ENCODE peak calls at places on chromosomes 13 and 19, in four cellular contexts. B, F, N and X are unnamed samples. For H3K4me1, the result is how much of the 10 kb centered on the place peaks cover.

GRCh38 chr19:50837300-50837699 is 3.9 kb upstream of the KLK15 start:
- DNase-seq in B (no peak), F (peak), N (no peak), X (no peak)

GRCh38 chr19:17933414-17934129 is 757 bp downstream of the CCDC124 start:
- DNase-seq in B (no peak), F (no peak), N (peak), X (no peak)

GRCh38 chr13:52383362-52383761 is 22.6 kb downstream of the THSD1 start:
- DNase-seq in B (no peak), F (no peak), N (no peak), X (no peak)

GRCh38 chr13:110418944-110419343 is 111.9 kb downstream of the COL4A2 start:
- DNase-seq in B (no peak), F (no peak), N (no peak), X (no peak)

GRCh38 chr19:271856-272255 is 19.3 kb downstream of the PLPP2 start:
- DNase-seq in B (no peak), F (no peak), N (no peak), X (no peak)

GRCh38 chr13:104837756-104838155 is 1697.7 kb downstream of the EFNB2 start:
- DNase-seq in B (no peak), F (no peak), N (no peak), X (no peak)

GRCh38 chr13:82749551-82749950 is 1132.7 kb downstream of the SLITRK1 start:
- DNase-seq in B (no peak), F (no peak), N (no peak), X (no peak)

GRCh38 chr13:37412271-37412683 is 186.3 kb downstream of the POSTN start:
- DNase-seq in B (no peak), F (no peak), N (no peak), X (no peak)

GRCh38 chr13:99313473-99313872 is 6.3 kb upstream of the GPR183 start:
- DNase-seq in B (no peak), F (no peak), N (no peak), X (no peak)

GRCh38 chr13:94988654-94989053 is 276.3 kb upstream of the SOX21 start:
- DNase-seq in B (no peak), F (no peak), N (peak), X (no peak)

DNA sequence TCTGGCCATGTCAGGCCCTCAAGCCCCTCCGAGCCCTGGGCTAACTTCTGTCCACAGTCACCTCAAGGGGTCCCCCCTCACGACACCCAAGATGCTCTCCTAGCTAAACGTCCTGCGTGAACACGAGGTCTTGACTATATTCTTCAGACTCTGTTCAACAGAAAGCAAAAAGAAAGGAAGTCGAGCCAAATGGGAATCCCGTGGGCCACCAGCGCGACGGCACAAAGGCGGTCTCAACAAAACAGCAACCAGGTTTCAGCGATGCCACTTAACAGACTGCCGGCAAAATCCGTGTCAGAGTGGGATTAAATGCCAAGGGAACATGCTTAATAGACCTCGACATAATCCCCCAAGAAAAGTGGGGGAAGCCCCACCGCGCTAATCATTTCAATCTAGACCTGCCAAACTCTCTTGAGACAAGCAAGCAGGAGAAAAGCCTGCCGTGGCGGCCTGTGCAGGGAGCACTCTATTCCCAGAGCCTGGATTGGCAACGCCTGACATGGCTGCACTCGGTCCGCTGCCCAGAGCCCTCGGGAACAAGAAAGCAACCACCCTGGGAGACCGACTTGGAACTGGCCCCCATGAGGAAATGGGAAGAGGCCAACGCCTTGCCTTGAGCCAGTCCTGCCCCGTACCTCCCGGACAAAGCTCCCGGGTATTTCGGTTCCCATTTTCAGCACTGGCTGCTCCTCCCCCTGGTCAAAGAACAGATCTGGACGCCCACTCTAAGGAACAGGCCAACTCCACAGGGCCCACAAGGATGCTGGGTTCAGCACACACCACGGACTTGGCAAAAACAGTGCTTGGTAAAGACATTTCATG is 16.0 kb downstream of the ZC3H4 start:
- DNase-seq in B (no peak), F (no peak), N (no peak), X (no peak)
- H3K4me1 ChIP-seq in B (half or more), F (under half), N (half or more), X (under half)

DNA sequence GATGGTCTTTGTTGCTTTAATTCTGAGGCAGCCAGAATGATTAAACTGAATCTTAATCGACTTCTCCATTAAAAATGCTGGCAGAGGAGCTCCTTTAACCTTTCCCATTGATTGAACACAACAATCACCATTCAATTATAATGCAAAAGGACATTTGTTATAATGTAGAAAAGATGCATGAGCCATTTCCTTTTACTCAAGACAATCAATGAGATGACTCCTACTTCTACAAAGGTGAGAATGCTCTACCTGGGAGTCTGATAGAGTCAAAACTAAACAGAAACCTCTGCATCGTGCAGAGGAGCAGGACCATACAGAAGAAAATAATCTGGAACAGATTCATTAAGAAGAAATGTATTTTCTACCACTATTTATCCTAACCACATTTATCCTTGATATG is 253.6 kb upstream of the DACH1 start:
- DNase-seq in B (no peak), F (no peak), N (no peak), X (no peak)
- H3K4me1 ChIP-seq in B (under half), F (under half), N (under half), X (under half)

DNA sequence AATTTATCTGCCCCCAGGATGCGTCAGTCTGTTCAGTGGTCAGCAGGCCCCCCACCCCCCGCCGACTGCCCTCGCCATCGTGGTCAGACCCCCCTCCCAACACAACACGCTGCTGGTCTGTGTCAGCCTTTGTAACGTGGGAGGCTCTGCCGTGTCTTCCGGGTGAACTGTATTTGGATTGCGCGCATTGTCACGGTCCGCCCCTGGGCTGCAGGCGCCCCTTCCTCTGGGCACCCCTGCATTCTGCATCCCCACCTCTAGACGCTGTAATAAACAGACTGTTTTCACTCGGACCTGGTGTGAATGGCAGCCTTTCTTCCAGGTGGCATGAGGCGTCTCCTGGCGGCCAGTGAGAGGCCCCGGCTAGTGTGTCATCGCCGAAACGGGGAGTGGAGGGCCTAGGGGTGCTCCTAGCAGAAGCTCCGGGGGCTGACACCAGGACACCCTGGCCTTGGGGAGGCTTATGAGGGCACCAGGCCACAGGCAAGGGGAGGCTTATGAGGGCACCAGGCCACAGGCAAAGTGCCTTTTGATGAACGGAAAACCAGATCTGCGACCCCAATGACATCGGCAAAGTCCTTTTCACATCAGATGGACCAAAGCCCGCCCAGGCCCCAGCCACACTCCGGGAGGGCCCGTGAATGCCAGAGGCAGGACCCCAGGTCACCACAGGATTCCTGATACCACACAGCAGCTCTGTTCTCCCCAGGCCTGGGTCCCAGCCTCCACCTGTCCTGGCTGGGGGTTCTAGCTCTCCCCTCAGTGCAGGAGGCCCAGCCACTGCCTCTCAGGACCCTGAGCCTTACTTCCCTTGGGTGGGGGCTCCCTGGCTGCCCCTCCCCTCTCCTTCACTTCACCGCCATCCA is 3.6 kb downstream of the PLEKHJ1 start:
- DNase-seq in B (no peak), F (no peak), N (no peak), X (no peak)
- H3K4me1 ChIP-seq in B (under half), F (under half), N (under half), X (under half)

GRCh38 chr19:30302076-30302475 is 70.1 kb upstream of the ZNF536 start:
- DNase-seq in B (no peak), F (no peak), N (no peak), X (no peak)
- H3K4me1 ChIP-seq in B (under half), F (under half), N (under half), X (under half)

GRCh38 chr13:33278923-33279322 is 6.6 kb downstream of the STARD13 start:
- DNase-seq in B (no peak), F (no peak), N (no peak), X (no peak)
- H3K4me1 ChIP-seq in B (half or more), F (under half), N (half or more), X (under half)

DNA sequence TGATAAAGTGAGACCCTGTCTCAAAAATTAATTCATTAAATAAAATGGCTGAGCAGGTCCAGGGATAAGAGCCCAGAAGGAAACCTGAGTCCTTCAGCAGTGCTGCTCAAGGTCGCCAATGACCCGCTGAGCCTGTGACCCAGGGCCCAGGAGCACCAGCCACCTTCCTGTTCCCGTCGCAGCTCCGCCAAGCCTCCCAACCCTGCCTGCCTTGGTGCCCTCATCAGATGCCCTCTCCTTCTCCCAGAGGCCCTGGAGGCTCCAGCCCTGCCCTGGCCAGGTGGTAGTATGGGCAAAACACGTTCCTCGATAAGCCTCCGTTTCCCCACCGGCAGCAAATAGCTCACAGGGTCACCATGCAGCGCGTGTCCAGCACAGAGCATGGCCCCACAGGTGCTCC is 2.6 kb downstream of the REXO1 start:
- DNase-seq in B (no peak), F (no peak), N (no peak), X (no peak)
- H3K4me1 ChIP-seq in B (half or more), F (under half), N (under half), X (half or more)

DNA sequence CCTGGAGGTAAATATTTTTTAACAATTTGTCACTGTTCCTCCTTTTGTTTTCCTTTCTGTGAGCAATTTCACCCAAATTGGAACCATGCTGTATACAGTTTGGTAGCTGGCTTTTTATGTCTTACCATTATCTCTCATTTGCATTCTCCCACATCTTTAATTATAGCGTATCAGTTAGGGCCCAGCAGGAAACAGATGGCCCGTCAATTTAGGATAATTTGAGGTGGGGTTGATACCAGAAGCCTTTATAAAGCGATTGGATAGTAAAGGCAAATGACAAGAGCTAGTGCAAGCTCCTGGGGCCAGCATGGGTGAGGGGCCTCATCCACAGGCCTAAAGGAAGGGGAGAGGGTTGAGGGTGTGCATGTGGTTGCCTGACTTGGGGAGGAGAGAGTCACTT is 3.8 kb upstream of the IFNL4 start:
- DNase-seq in B (no peak), F (no peak), N (no peak), X (no peak)
- H3K4me1 ChIP-seq in B (under half), F (under half), N (under half), X (under half)

GRCh38 chr13:30299746-30300145 is 7.6 kb downstream of the KATNAL1 start:
- DNase-seq in B (no peak), F (no peak), N (no peak), X (no peak)
- H3K4me1 ChIP-seq in B (under half), F (under half), N (under half), X (under half)

DNA sequence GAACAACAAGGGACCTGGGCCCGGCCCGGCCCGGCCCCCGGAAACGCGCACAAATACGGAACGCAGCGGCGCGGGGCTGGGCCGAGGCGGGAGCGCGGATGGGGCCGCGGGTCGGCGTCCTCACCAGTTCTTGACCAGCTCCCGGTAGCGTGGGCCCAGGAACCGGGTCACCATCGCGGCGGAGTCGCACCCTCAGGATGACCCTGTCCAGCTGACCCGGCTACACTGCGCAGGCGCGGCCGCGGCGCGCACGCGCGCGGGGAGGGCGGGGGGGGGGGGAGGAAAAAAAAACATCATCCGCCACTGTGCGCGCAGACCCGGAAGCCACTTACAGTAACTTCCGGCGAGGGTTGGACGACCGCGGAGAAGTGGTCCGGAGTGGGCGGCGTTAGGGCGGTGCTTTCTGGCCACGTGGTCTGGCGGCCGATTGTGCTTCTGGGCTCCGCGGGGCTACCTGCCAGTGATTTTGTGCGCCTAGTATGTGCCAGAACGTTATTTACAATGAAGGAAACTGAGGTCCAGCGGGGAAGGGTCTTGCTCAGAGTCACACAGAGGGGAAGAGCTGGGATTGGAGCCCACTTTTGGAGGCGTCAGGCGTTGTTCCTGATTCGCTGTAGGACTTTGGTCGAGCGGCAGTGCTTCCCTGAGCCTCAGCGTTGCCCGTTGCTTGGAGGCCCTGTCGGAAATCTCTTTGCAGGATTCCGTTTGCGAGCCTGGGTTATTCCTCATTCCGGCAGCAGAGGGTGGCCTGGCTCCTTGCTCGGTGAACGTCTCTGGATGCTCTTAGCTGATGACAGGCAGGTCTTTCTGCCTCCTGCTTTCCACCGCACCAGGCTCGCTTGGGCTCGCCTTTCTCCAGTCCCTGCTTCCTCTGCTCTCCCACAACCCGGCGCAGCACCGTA is at the start of gene UQCR11:
- DNase-seq in B (peak), F (peak), N (peak), X (peak)
- H3K4me1 ChIP-seq in B (half or more), F (under half), N (under half), X (half or more)